ENCODE peak calls at places on chromosomes 1 and 21, in eight cellular contexts. One of them, this sample, is unnamed.

GRCh38 chr1:91617242-91617837 is 116.7 kb downstream of the CDC7 start:
- DNase-seq in NCI-H1105: peak
- DNase-seq in A172: no peak
- DNase-seq in ELR: peak
- DNase-seq in GM12865: peak
- DNase-seq in naive thymus-derived CD8-positive, alpha-beta T cell: no peak
- DNase-seq in EL: no peak
- DNase-seq in amygdala: no peak
- DNase-seq in this sample: peak

GRCh38 chr21:44515359-44516165 is 24.4 kb downstream of the KRTAP10-1 start:
- DNase-seq in NCI-H1105: no peak
- DNase-seq in A172: no peak
- DNase-seq in ELR: no peak
- DNase-seq in GM12865: no peak
- DNase-seq in naive thymus-derived CD8-positive, alpha-beta T cell: no peak
- DNase-seq in EL: no peak
- DNase-seq in amygdala: no peak
- DNase-seq in this sample: no peak

GRCh38 chr1:50425376-50426107 is 2.3 kb upstream of the DMRTA2 start:
- DNase-seq in NCI-H1105: no peak
- DNase-seq in A172: no peak
- DNase-seq in ELR: peak
- DNase-seq in GM12865: no peak
- DNase-seq in naive thymus-derived CD8-positive, alpha-beta T cell: no peak
- DNase-seq in EL: no peak
- DNase-seq in amygdala: no peak
- DNase-seq in this sample: no peak

GRCh38 chr1:18819986-18820790 is 39.3 kb downstream of the TAS1R2 start:
- DNase-seq in NCI-H1105: no peak
- DNase-seq in A172: no peak
- DNase-seq in ELR: no peak
- DNase-seq in GM12865: no peak
- DNase-seq in naive thymus-derived CD8-positive, alpha-beta T cell: no peak
- DNase-seq in EL: no peak
- DNase-seq in amygdala: no peak
- DNase-seq in this sample: no peak

GRCh38 chr1:214027498-214027897 is 39.7 kb downstream of the PROX1 start:
- DNase-seq in NCI-H1105: no peak
- DNase-seq in A172: no peak
- DNase-seq in ELR: no peak
- DNase-seq in GM12865: no peak
- DNase-seq in naive thymus-derived CD8-positive, alpha-beta T cell: no peak
- DNase-seq in EL: no peak
- DNase-seq in amygdala: no peak
- DNase-seq in this sample: no peak

GRCh38 chr1:154423988-154424326 is 18.8 kb downstream of the IL6R start:
- DNase-seq in NCI-H1105: no peak
- DNase-seq in A172: no peak
- DNase-seq in ELR: no peak
- DNase-seq in GM12865: no peak
- DNase-seq in naive thymus-derived CD8-positive, alpha-beta T cell: no peak
- DNase-seq in EL: no peak
- DNase-seq in amygdala: no peak
- DNase-seq in this sample: no peak

GRCh38 chr1:91579658-91580228 is 79.1 kb downstream of the CDC7 start:
- DNase-seq in NCI-H1105: no peak
- DNase-seq in A172: no peak
- DNase-seq in ELR: no peak
- DNase-seq in GM12865: no peak
- DNase-seq in naive thymus-derived CD8-positive, alpha-beta T cell: no peak
- DNase-seq in EL: no peak
- DNase-seq in amygdala: no peak
- DNase-seq in this sample: no peak

GRCh38 chr1:230750576-230750975 is 3.4 kb downstream of the CAPN9 start:
- DNase-seq in NCI-H1105: no peak
- DNase-seq in A172: no peak
- DNase-seq in ELR: no peak
- DNase-seq in GM12865: no peak
- DNase-seq in naive thymus-derived CD8-positive, alpha-beta T cell: no peak
- DNase-seq in EL: no peak
- DNase-seq in amygdala: no peak
- DNase-seq in this sample: no peak

This sample was measured in NCI-H345.